ENCODE peak calls at places on chromosomes 6 and 20, in nine cellular contexts. One of them, this sample, is unnamed.

GRCh38 chr6:39520411-39520810 is 197.9 kb upstream of the KCNK16 start:
- DNase-seq in effector memory CD8-positive, alpha-beta T cell: no peak
- DNase-seq in iPS-NIHi11: no peak
- DNase-seq in vagina: no peak
- DNase-seq in HS-5: no peak
- DNase-seq in Jurkat, Clone E6-1: peak; percentile 77
- DNase-seq in HL-60: no peak
- DNase-seq in neuronal stem cell: no peak
- DNase-seq in sciatic nerve: no peak
- DNase-seq in this sample: no peak

GRCh38 chr6:124854338-124854922 is 107.8 kb upstream of the RNF217 start:
- DNase-seq in neuronal stem cell: no peak
- DNase-seq in Jurkat, Clone E6-1: no peak
- DNase-seq in vagina: no peak
- DNase-seq in effector memory CD8-positive, alpha-beta T cell: no peak
- DNase-seq in HL-60: no peak
- DNase-seq in HS-5: no peak
- DNase-seq in iPS-NIHi11: no peak
- DNase-seq in sciatic nerve: no peak
- DNase-seq in this sample: no peak

GRCh38 chr6:127069659-127070279 is 48.7 kb upstream of the RSPO3 start:
- DNase-seq in HS-5: peak; percentile 26
- DNase-seq in iPS-NIHi11: peak; percentile 36
- DNase-seq in Jurkat, Clone E6-1: peak; percentile 24
- DNase-seq in HL-60: no peak
- DNase-seq in sciatic nerve: no peak
- DNase-seq in effector memory CD8-positive, alpha-beta T cell: no peak
- DNase-seq in vagina: no peak
- DNase-seq in neuronal stem cell: peak; percentile 15
- DNase-seq in this sample: peak; percentile 9

GRCh38 chr6:129105035-129105434 is 222.1 kb downstream of the LAMA2 start:
- DNase-seq in neuronal stem cell: no peak
- DNase-seq in effector memory CD8-positive, alpha-beta T cell: no peak
- DNase-seq in HL-60: no peak
- DNase-seq in sciatic nerve: no peak
- DNase-seq in iPS-NIHi11: no peak
- DNase-seq in HS-5: no peak
- DNase-seq in Jurkat, Clone E6-1: no peak
- DNase-seq in vagina: no peak
- DNase-seq in this sample: no peak

GRCh38 chr6:82494367-82494766 is 130.8 kb downstream of the TPBG start:
- DNase-seq in HS-5: no peak
- DNase-seq in sciatic nerve: no peak
- DNase-seq in effector memory CD8-positive, alpha-beta T cell: no peak
- DNase-seq in vagina: no peak
- DNase-seq in iPS-NIHi11: no peak
- DNase-seq in Jurkat, Clone E6-1: no peak
- DNase-seq in neuronal stem cell: peak; percentile 18
- DNase-seq in HL-60: no peak
- DNase-seq in this sample: no peak

GRCh38 chr20:3660262-3661059 is 2.7 kb downstream of the GFRA4 start:
- DNase-seq in HL-60: no peak
- DNase-seq in sciatic nerve: peak; percentile 52
- DNase-seq in vagina: no peak
- DNase-seq in iPS-NIHi11: no peak
- DNase-seq in HS-5: no peak
- DNase-seq in neuronal stem cell: no peak
- DNase-seq in effector memory CD8-positive, alpha-beta T cell: no peak
- DNase-seq in Jurkat, Clone E6-1: no peak
- DNase-seq in this sample: no peak

GRCh38 chr6:135325624-135326424 is 144.7 kb downstream of the MYB start:
- DNase-seq in Jurkat, Clone E6-1: no peak
- DNase-seq in sciatic nerve: no peak
- DNase-seq in effector memory CD8-positive, alpha-beta T cell: no peak
- DNase-seq in HS-5: no peak
- DNase-seq in iPS-NIHi11: no peak
- DNase-seq in HL-60: peak; percentile 83
- DNase-seq in neuronal stem cell: no peak
- DNase-seq in vagina: no peak
- DNase-seq in this sample: no peak

GRCh38 chr20:26279224-26279623 is 582.6 kb upstream of the ZNF337 start:
- DNase-seq in iPS-NIHi11: no peak
- DNase-seq in neuronal stem cell: no peak
- DNase-seq in sciatic nerve: no peak
- DNase-seq in effector memory CD8-positive, alpha-beta T cell: no peak
- DNase-seq in HS-5: no peak
- DNase-seq in vagina: no peak
- DNase-seq in Jurkat, Clone E6-1: no peak
- DNase-seq in HL-60: no peak
- DNase-seq in this sample: no peak